ENCODE peak calls at places on chromosome 7, in six cellular contexts. A is upper lobe of right lung; S is LoVo; J is progenitor cell of endocrine pancreas; L is activated naive CD4-positive, alpha-beta T cell treated with anti-CD3 and anti-CD28 coated beads for 36 hours; O is choroid plexus epithelial cell. X is an unnamed sample.

GRCh38 chr7:95096123-95096395 is 188.7 kb downstream of the PPP1R9A start:
- DNase-seq in A (no peak), S (no peak), J (no peak), L (no peak), O (peak; percentile 64), X (no peak)

GRCh38 chr7:109945820-109946518 is 1145.0 kb upstream of the LRRN3 start:
- DNase-seq in A (no peak), S (no peak), J (no peak), L (no peak), O (no peak), X (no peak)

GRCh38 chr7:3918576-3918975 is 617.5 kb downstream of the SDK1 start:
- DNase-seq in A (no peak), S (no peak), J (no peak), L (peak; percentile 15), O (no peak), X (no peak)

GRCh38 chr7:50552921-50553320 is 12.3 kb downstream of the DDC start:
- DNase-seq in A (no peak), S (no peak), J (peak; percentile 70), L (peak; percentile 23), O (peak; percentile 77), X (peak; percentile 26)

GRCh38 chr7:149310113-149310836 is 48.3 kb downstream of the ZNF783 start:
- DNase-seq in A (no peak), S (peak; percentile 64), J (no peak), L (no peak), O (peak; percentile 91), X (peak; percentile 31)

GRCh38 chr7:871900-872537 is 4.3 kb upstream of the GET4 start:
- DNase-seq in A (no peak), S (no peak), J (no peak), L (no peak), O (no peak), X (no peak)

GRCh38 chr7:155824195-155824915 is 12.1 kb upstream of the SHH start:
- DNase-seq in A (peak; percentile 71), S (peak; percentile 67), J (no peak), L (no peak), O (no peak), X (peak; percentile 60)

GRCh38 chr7:76272872-76273271 is 29.6 kb upstream of the HSPB1 start:
- DNase-seq in A (no peak), S (no peak), J (no peak), L (no peak), O (no peak), X (no peak)

GRCh38 chr7:139121-139520 is 53.2 kb upstream of the FAM20C start:
- DNase-seq in A (peak; percentile 25), S (no peak), J (no peak), L (no peak), O (no peak), X (no peak)

GRCh38 chr7:151599401-151600227 is 79.9 kb upstream of the RHEB start:
- DNase-seq in A (no peak), S (peak; percentile 43), J (no peak), L (no peak), O (peak; percentile 96), X (peak; percentile 84)

GRCh38 chr7:99843808-99844207 is 16.0 kb downstream of the CYP3A43 start:
- DNase-seq in A (no peak), S (no peak), J (no peak), L (no peak), O (no peak), X (peak; percentile 5)

GRCh38 chr7:103343758-103344452 is 662 bp downstream of the DNAJC2 start:
- DNase-seq in A (no peak), S (peak; percentile 35), J (no peak), L (peak; percentile 51), O (peak; percentile 43), X (peak; percentile 30)

GRCh38 chr7:30605832-30606231 is 11.2 kb downstream of the GARS1 start:
- DNase-seq in A (no peak), S (no peak), J (no peak), L (no peak), O (no peak), X (no peak)

GRCh38 chr7:156173748-156174353 is 361.6 kb upstream of the SHH start:
- DNase-seq in A (peak; percentile 50), S (no peak), J (no peak), L (no peak), O (no peak), X (no peak)

GRCh38 chr7:69418865-69419670 is 179.2 kb upstream of the AUTS2 start:
- DNase-seq in A (no peak), S (no peak), J (no peak), L (no peak), O (no peak), X (no peak)

GRCh38 chr7:54546081-54546985 is 4.2 kb downstream of the VSTM2A start:
- DNase-seq in A (no peak), S (no peak), J (peak; percentile 55), L (no peak), O (no peak), X (peak; percentile 51)

GRCh38 chr7:119594956-119595355 is 678.0 kb upstream of the KCND2 start:
- DNase-seq in A (no peak), S (no peak), J (no peak), L (no peak), O (no peak), X (no peak)

GRCh38 chr7:158588878-158589442 is 1.3 kb upstream of the PTPRN2 start:
- DNase-seq in A (no peak), S (no peak), J (no peak), L (no peak), O (no peak), X (no peak)

X was measured in RWPE1.